ENCODE peak calls at places on chromosomes 6 and 20, in six cellular contexts. One of them, this sample, is unnamed.

GRCh38 chr6:89289710-89290109 is 25.4 kb downstream of the GABRR2 start:
- DNase-seq in HFF-Myc: no peak
- DNase-seq in IMR-90: no peak
- DNase-seq in activated CD4-positive, alpha-beta T cell treated with anti-CD3 and anti-CD28 coated beads, Interleukin-2, amount 10 ng/mL, durations not matched to agents 24 days and 14 days: no peak
- DNase-seq in ureter: no peak
- DNase-seq in NCI-H1436: no peak
- DNase-seq in this sample: no peak

GRCh38 chr6:20038805-20039204 is 173.5 kb downstream of the MBOAT1 start:
- DNase-seq in IMR-90: peak
- DNase-seq in HFF-Myc: no peak
- DNase-seq in ureter: no peak
- DNase-seq in activated CD4-positive, alpha-beta T cell treated with anti-CD3 and anti-CD28 coated beads, Interleukin-2, amount 10 ng/mL, durations not matched to agents 24 days and 14 days: no peak
- DNase-seq in NCI-H1436: no peak
- DNase-seq in this sample: no peak

GRCh38 chr20:63057133-63058117 is 50.7 kb upstream of the BHLHE23 start:
- DNase-seq in HFF-Myc: no peak
- DNase-seq in ureter: no peak
- DNase-seq in IMR-90: no peak
- DNase-seq in NCI-H1436: no peak
- DNase-seq in activated CD4-positive, alpha-beta T cell treated with anti-CD3 and anti-CD28 coated beads, Interleukin-2, amount 10 ng/mL, durations not matched to agents 24 days and 14 days: no peak
- DNase-seq in this sample: no peak

GRCh38 chr6:129006685-129007514 is 124.0 kb downstream of the LAMA2 start:
- DNase-seq in IMR-90: peak
- DNase-seq in ureter: no peak
- DNase-seq in NCI-H1436: no peak
- DNase-seq in HFF-Myc: no peak
- DNase-seq in activated CD4-positive, alpha-beta T cell treated with anti-CD3 and anti-CD28 coated beads, Interleukin-2, amount 10 ng/mL, durations not matched to agents 24 days and 14 days: no peak
- DNase-seq in this sample: no peak

GRCh38 chr6:40755046-40755681 is 168.0 kb upstream of the LRFN2 start:
- DNase-seq in ureter: no peak
- DNase-seq in NCI-H1436: no peak
- DNase-seq in IMR-90: peak
- DNase-seq in activated CD4-positive, alpha-beta T cell treated with anti-CD3 and anti-CD28 coated beads, Interleukin-2, amount 10 ng/mL, durations not matched to agents 24 days and 14 days: no peak
- DNase-seq in HFF-Myc: no peak
- DNase-seq in this sample: peak

GRCh38 chr6:63819831-63820230 is 184.2 kb downstream of the PHF3 start:
- DNase-seq in ureter: no peak
- DNase-seq in activated CD4-positive, alpha-beta T cell treated with anti-CD3 and anti-CD28 coated beads, Interleukin-2, amount 10 ng/mL, durations not matched to agents 24 days and 14 days: no peak
- DNase-seq in IMR-90: peak
- DNase-seq in HFF-Myc: no peak
- DNase-seq in NCI-H1436: no peak
- DNase-seq in this sample: no peak

GRCh38 chr6:167737205-167737830 is 89.4 kb upstream of the AFDN start:
- DNase-seq in activated CD4-positive, alpha-beta T cell treated with anti-CD3 and anti-CD28 coated beads, Interleukin-2, amount 10 ng/mL, durations not matched to agents 24 days and 14 days: no peak
- DNase-seq in HFF-Myc: no peak
- DNase-seq in NCI-H1436: no peak
- DNase-seq in IMR-90: no peak
- DNase-seq in ureter: no peak
- DNase-seq in this sample: peak

GRCh38 chr20:2983508-2983907 is 59.9 kb upstream of the GNRH2 start:
- DNase-seq in activated CD4-positive, alpha-beta T cell treated with anti-CD3 and anti-CD28 coated beads, Interleukin-2, amount 10 ng/mL, durations not matched to agents 24 days and 14 days: no peak
- DNase-seq in HFF-Myc: no peak
- DNase-seq in NCI-H1436: no peak
- DNase-seq in ureter: no peak
- DNase-seq in IMR-90: no peak
- DNase-seq in this sample: no peak

GRCh38 chr6:64750910-64751309 is 956.1 kb downstream of the EYS start:
- DNase-seq in NCI-H1436: no peak
- DNase-seq in ureter: no peak
- DNase-seq in activated CD4-positive, alpha-beta T cell treated with anti-CD3 and anti-CD28 coated beads, Interleukin-2, amount 10 ng/mL, durations not matched to agents 24 days and 14 days: no peak
- DNase-seq in IMR-90: no peak
- DNase-seq in HFF-Myc: no peak
- DNase-seq in this sample: no peak

GRCh38 chr6:128275030-128275429 is 245.4 kb downstream of the PTPRK start:
- DNase-seq in IMR-90: peak
- DNase-seq in NCI-H1436: no peak
- DNase-seq in activated CD4-positive, alpha-beta T cell treated with anti-CD3 and anti-CD28 coated beads, Interleukin-2, amount 10 ng/mL, durations not matched to agents 24 days and 14 days: no peak
- DNase-seq in ureter: no peak
- DNase-seq in HFF-Myc: no peak
- DNase-seq in this sample: no peak

GRCh38 chr6:13014551-13015378 is 298.2 kb downstream of the PHACTR1 start:
- DNase-seq in IMR-90: no peak
- DNase-seq in HFF-Myc: no peak
- DNase-seq in activated CD4-positive, alpha-beta T cell treated with anti-CD3 and anti-CD28 coated beads, Interleukin-2, amount 10 ng/mL, durations not matched to agents 24 days and 14 days: no peak
- DNase-seq in NCI-H1436: no peak
- DNase-seq in ureter: no peak
- DNase-seq in this sample: peak

GRCh38 chr20:3551681-3552434 is 81.0 kb downstream of the ATRN start:
- DNase-seq in HFF-Myc: no peak
- DNase-seq in IMR-90: peak
- DNase-seq in activated CD4-positive, alpha-beta T cell treated with anti-CD3 and anti-CD28 coated beads, Interleukin-2, amount 10 ng/mL, durations not matched to agents 24 days and 14 days: no peak
- DNase-seq in ureter: no peak
- DNase-seq in NCI-H1436: no peak
- DNase-seq in this sample: no peak

GRCh38 chr6:1912731-1913130 is 303.0 kb downstream of the FOXC1 start:
- DNase-seq in ureter: no peak
- DNase-seq in NCI-H1436: no peak
- DNase-seq in HFF-Myc: no peak
- DNase-seq in IMR-90: no peak
- DNase-seq in activated CD4-positive, alpha-beta T cell treated with anti-CD3 and anti-CD28 coated beads, Interleukin-2, amount 10 ng/mL, durations not matched to agents 24 days and 14 days: no peak
- DNase-seq in this sample: no peak

GRCh38 chr6:30060634-30060981 is 457 bp upstream of the POLR1H start:
- DNase-seq in ureter: no peak
- DNase-seq in IMR-90: peak
- DNase-seq in HFF-Myc: no peak
- DNase-seq in NCI-H1436: no peak
- DNase-seq in activated CD4-positive, alpha-beta T cell treated with anti-CD3 and anti-CD28 coated beads, Interleukin-2, amount 10 ng/mL, durations not matched to agents 24 days and 14 days: peak
- DNase-seq in this sample: no peak

GRCh38 chr6:11212625-11213024 is 19.8 kb downstream of the NEDD9 start:
- DNase-seq in NCI-H1436: no peak
- DNase-seq in activated CD4-positive, alpha-beta T cell treated with anti-CD3 and anti-CD28 coated beads, Interleukin-2, amount 10 ng/mL, durations not matched to agents 24 days and 14 days: no peak
- DNase-seq in IMR-90: peak
- DNase-seq in HFF-Myc: no peak
- DNase-seq in ureter: no peak
- DNase-seq in this sample: no peak

GRCh38 chr6:163711615-163712568 is 297.4 kb downstream of the QKI start:
- DNase-seq in NCI-H1436: no peak
- DNase-seq in HFF-Myc: peak
- DNase-seq in activated CD4-positive, alpha-beta T cell treated with anti-CD3 and anti-CD28 coated beads, Interleukin-2, amount 10 ng/mL, durations not matched to agents 24 days and 14 days: no peak
- DNase-seq in IMR-90: no peak
- DNase-seq in ureter: no peak
- DNase-seq in this sample: peak

GRCh38 chr6:154479388-154480143 is 30.9 kb downstream of the CNKSR3 start:
- DNase-seq in IMR-90: peak
- DNase-seq in ureter: no peak
- DNase-seq in activated CD4-positive, alpha-beta T cell treated with anti-CD3 and anti-CD28 coated beads, Interleukin-2, amount 10 ng/mL, durations not matched to agents 24 days and 14 days: no peak
- DNase-seq in NCI-H1436: no peak
- DNase-seq in HFF-Myc: peak
- DNase-seq in this sample: no peak

GRCh38 chr6:31738048-31738979 is 1.5 kb upstream of the MSH5 start:
- DNase-seq in activated CD4-positive, alpha-beta T cell treated with anti-CD3 and anti-CD28 coated beads, Interleukin-2, amount 10 ng/mL, durations not matched to agents 24 days and 14 days: peak
- DNase-seq in NCI-H1436: peak
- DNase-seq in ureter: peak
- DNase-seq in IMR-90: peak
- DNase-seq in HFF-Myc: peak
- DNase-seq in this sample: peak

GRCh38 chr6:149897015-149897697 is 757 bp downstream of the RAET1E start:
- DNase-seq in NCI-H1436: no peak
- DNase-seq in activated CD4-positive, alpha-beta T cell treated with anti-CD3 and anti-CD28 coated beads, Interleukin-2, amount 10 ng/mL, durations not matched to agents 24 days and 14 days: no peak
- DNase-seq in IMR-90: peak
- DNase-seq in HFF-Myc: peak
- DNase-seq in ureter: peak
- DNase-seq in this sample: no peak

GRCh38 chr20:17806739-17807441 is 107.1 kb downstream of the BANF2 start:
- DNase-seq in NCI-H1436: no peak
- DNase-seq in HFF-Myc: peak
- DNase-seq in ureter: peak
- DNase-seq in IMR-90: peak
- DNase-seq in activated CD4-positive, alpha-beta T cell treated with anti-CD3 and anti-CD28 coated beads, Interleukin-2, amount 10 ng/mL, durations not matched to agents 24 days and 14 days: no peak
- DNase-seq in this sample: peak

GRCh38 chr6:28105286-28105685 is 19.1 kb upstream of the ZSCAN16 start:
- DNase-seq in HFF-Myc: no peak
- DNase-seq in ureter: no peak
- DNase-seq in NCI-H1436: no peak
- DNase-seq in activated CD4-positive, alpha-beta T cell treated with anti-CD3 and anti-CD28 coated beads, Interleukin-2, amount 10 ng/mL, durations not matched to agents 24 days and 14 days: no peak
- DNase-seq in IMR-90: no peak
- DNase-seq in this sample: no peak

GRCh38 chr6:81969814-81970213 is 217.3 kb upstream of the TENT5A start:
- DNase-seq in ureter: no peak
- DNase-seq in activated CD4-positive, alpha-beta T cell treated with anti-CD3 and anti-CD28 coated beads, Interleukin-2, amount 10 ng/mL, durations not matched to agents 24 days and 14 days: no peak
- DNase-seq in IMR-90: no peak
- DNase-seq in HFF-Myc: no peak
- DNase-seq in NCI-H1436: no peak
- DNase-seq in this sample: peak